ENCODE peak calls at places on chromosomes 3 and 15, in nine cellular contexts. R is DMS 273 treated with DMSO at 0.1 percent for 48 hours; B is activated naive CD8-positive, alpha-beta T cell treated with anti-CD3 and anti-CD28 coated beads, Interleukin-2, amount 50 U/mL, for 24 hours; S is iPS-NIHi11; X is lung microvascular endothelial cell; C is GM12891; Y is neural crest cell; F is mucosa of gallbladder; K is astrocyte. W is an unnamed sample.

GRCh38 chr3:56189486-56189985 is 278.7 kb downstream of the ERC2 start:
- DNase-seq in R (peak; percentile 7), B (no peak), S (no peak), X (no peak), C (no peak), Y (no peak), F (no peak), K (no peak), W (no peak)

GRCh38 chr3:46706771-46707582 is 5.8 kb downstream of the TMIE start:
- DNase-seq in R (no peak), B (no peak), S (peak; percentile 45), X (no peak), C (no peak), Y (no peak), F (no peak), K (no peak), W (no peak)

GRCh38 chr3:128993461-128994172 is at the start of gene CFAP92:
- DNase-seq in R (peak; percentile 76), B (peak; percentile 92), S (peak; percentile 98), X (peak; percentile 69), C (peak; percentile 90), Y (peak; percentile 89), F (peak; percentile 92), K (peak; percentile 36), W (peak; percentile 81)

GRCh38 chr3:189824629-189825312 is 193.6 kb downstream of the TP63 start:
- DNase-seq in R (no peak), B (no peak), S (no peak), X (peak; percentile 93), C (no peak), Y (no peak), F (no peak), K (peak; percentile 95), W (peak; percentile 95)

GRCh38 chr3:178036745-178037144 is 499.5 kb upstream of the KCNMB2 start:
- DNase-seq in R (no peak), B (no peak), S (no peak), X (no peak), C (no peak), Y (no peak), F (no peak), K (peak; percentile 80), W (peak; percentile 7)

GRCh38 chr15:47812436-47813109 is 95.3 kb downstream of the SEMA6D start:
- DNase-seq in R (no peak), B (no peak), S (no peak), X (peak; percentile 31), C (no peak), Y (no peak), F (peak; percentile 17), K (peak; percentile 52), W (peak; percentile 90)

GRCh38 chr3:4492240-4493007 is 724 bp upstream of the ITPR1 start:
- DNase-seq in R (peak; percentile 5), B (peak; percentile 48), S (peak; percentile 48), X (peak; percentile 70), C (no peak), Y (peak; percentile 23), F (peak; percentile 61), K (peak; percentile 63), W (peak; percentile 79)

GRCh38 chr3:31230834-31231233 is 301.9 kb upstream of the STT3B start:
- DNase-seq in R (no peak), B (no peak), S (no peak), X (no peak), C (no peak), Y (no peak), F (no peak), K (no peak), W (no peak)

GRCh38 chr15:43099105-43099845 is 6.6 kb downstream of the UBR1 start:
- DNase-seq in R (no peak), B (no peak), S (no peak), X (no peak), C (no peak), Y (no peak), F (no peak), K (no peak), W (no peak)

GRCh38 chr15:63354771-63355650 is 26.6 kb downstream of the CA12 start:
- DNase-seq in R (no peak), B (no peak), S (no peak), X (no peak), C (no peak), Y (no peak), F (no peak), K (no peak), W (no peak)

W was measured in kidney tubule cell.